ENCODE peak calls at places on chromosomes 13 and 19, in seven cellular contexts. One of them, this sample, is unnamed.

GRCh38 chr19:49081273-49081672 is 4.0 kb upstream of the SNRNP70 start:
- DNase-seq in spleen: no peak
- DNase-seq in A549: no peak
- DNase-seq in IMR-90: no peak
- DNase-seq in uterus: no peak
- DNase-seq in H54: no peak
- DNase-seq in adrenal gland: no peak
- DNase-seq in this sample: no peak

GRCh38 chr19:55173717-55174409 is 6.2 kb downstream of the SYT5 start:
- DNase-seq in IMR-90: peak
- DNase-seq in adrenal gland: peak
- DNase-seq in uterus: peak
- DNase-seq in A549: peak
- DNase-seq in H54: peak
- DNase-seq in spleen: peak
- DNase-seq in this sample: peak

GRCh38 chr19:15538774-15539173 is 30.4 kb downstream of the CYP4F22 start:
- DNase-seq in uterus: no peak
- DNase-seq in A549: no peak
- DNase-seq in spleen: no peak
- DNase-seq in IMR-90: peak
- DNase-seq in adrenal gland: no peak
- DNase-seq in H54: no peak
- DNase-seq in this sample: peak

GRCh38 chr19:15180451-15181390 is 20.1 kb downstream of the NOTCH3 start:
- DNase-seq in spleen: peak
- DNase-seq in IMR-90: no peak
- DNase-seq in adrenal gland: peak
- DNase-seq in A549: no peak
- DNase-seq in H54: no peak
- DNase-seq in uterus: no peak
- DNase-seq in this sample: peak

GRCh38 chr13:44843403-44843802 is 145.9 kb downstream of the NUFIP1 start:
- DNase-seq in spleen: no peak
- DNase-seq in H54: no peak
- DNase-seq in uterus: no peak
- DNase-seq in adrenal gland: no peak
- DNase-seq in IMR-90: peak
- DNase-seq in A549: no peak
- DNase-seq in this sample: no peak

GRCh38 chr19:55041627-55042343 is 3.7 kb upstream of the GP6 start:
- DNase-seq in IMR-90: no peak
- DNase-seq in H54: no peak
- DNase-seq in adrenal gland: no peak
- DNase-seq in A549: no peak
- DNase-seq in uterus: no peak
- DNase-seq in spleen: no peak
- DNase-seq in this sample: no peak

GRCh38 chr13:42497798-42498197 is 76.2 kb upstream of the TNFSF11 start:
- DNase-seq in spleen: no peak
- DNase-seq in uterus: no peak
- DNase-seq in adrenal gland: no peak
- DNase-seq in IMR-90: peak
- DNase-seq in H54: no peak
- DNase-seq in A549: no peak
- DNase-seq in this sample: no peak

GRCh38 chr13:94247890-94248289 is 231.6 kb downstream of the DCT start:
- DNase-seq in spleen: no peak
- DNase-seq in uterus: no peak
- DNase-seq in adrenal gland: no peak
- DNase-seq in H54: no peak
- DNase-seq in IMR-90: no peak
- DNase-seq in A549: no peak
- DNase-seq in this sample: no peak

GRCh38 chr13:33953203-33953602 is 135.3 kb downstream of the RFC3 start:
- DNase-seq in H54: no peak
- DNase-seq in adrenal gland: no peak
- DNase-seq in IMR-90: peak
- DNase-seq in spleen: no peak
- DNase-seq in uterus: no peak
- DNase-seq in A549: no peak
- DNase-seq in this sample: no peak

GRCh38 chr13:112341446-112341845 is 34.7 kb upstream of the SPACA7 start:
- DNase-seq in H54: no peak
- DNase-seq in IMR-90: no peak
- DNase-seq in adrenal gland: no peak
- DNase-seq in spleen: no peak
- DNase-seq in uterus: no peak
- DNase-seq in A549: no peak
- DNase-seq in this sample: no peak

GRCh38 chr19:49921871-49922755 is 6.9 kb upstream of the ATF5 start:
- DNase-seq in A549: no peak
- DNase-seq in uterus: no peak
- DNase-seq in spleen: no peak
- DNase-seq in adrenal gland: peak
- DNase-seq in H54: peak
- DNase-seq in IMR-90: peak
- DNase-seq in this sample: no peak

GRCh38 chr13:40181203-40181845 is 485.1 kb downstream of the FOXO1 start:
- DNase-seq in adrenal gland: no peak
- DNase-seq in uterus: no peak
- DNase-seq in spleen: no peak
- DNase-seq in IMR-90: peak
- DNase-seq in H54: no peak
- DNase-seq in A549: peak
- DNase-seq in this sample: peak

GRCh38 chr13:71054358-71054757 is 812.6 kb downstream of the DACH1 start:
- DNase-seq in A549: no peak
- DNase-seq in H54: no peak
- DNase-seq in uterus: no peak
- DNase-seq in IMR-90: no peak
- DNase-seq in spleen: no peak
- DNase-seq in adrenal gland: no peak
- DNase-seq in this sample: no peak

GRCh38 chr19:4067396-4068057 is 828 bp upstream of the ZBTB7A start:
- DNase-seq in IMR-90: no peak
- DNase-seq in A549: no peak
- DNase-seq in H54: no peak
- DNase-seq in adrenal gland: no peak
- DNase-seq in spleen: peak
- DNase-seq in uterus: peak
- DNase-seq in this sample: peak

GRCh38 chr19:30320466-30320865 is 51.7 kb upstream of the ZNF536 start:
- DNase-seq in H54: no peak
- DNase-seq in adrenal gland: no peak
- DNase-seq in IMR-90: no peak
- DNase-seq in spleen: no peak
- DNase-seq in uterus: no peak
- DNase-seq in A549: no peak
- DNase-seq in this sample: no peak

GRCh38 chr13:77565635-77566034 is 30.1 kb downstream of the SCEL start:
- DNase-seq in A549: peak
- DNase-seq in IMR-90: peak
- DNase-seq in H54: no peak
- DNase-seq in uterus: no peak
- DNase-seq in adrenal gland: no peak
- DNase-seq in spleen: no peak
- DNase-seq in this sample: peak

GRCh38 chr19:11481777-11482383 is 1.0 kb upstream of the ELAVL3 start:
- DNase-seq in spleen: peak
- DNase-seq in A549: peak
- DNase-seq in H54: peak
- DNase-seq in adrenal gland: peak
- DNase-seq in IMR-90: peak
- DNase-seq in uterus: peak
- DNase-seq in this sample: peak
- TF ChIP-seq POLR2A in spleen: no peak
- TF ChIP-seq POLR2A in A549: no peak
- TF ChIP-seq POLR2A in H54: peak
- TF ChIP-seq POLR2A in adrenal gland: no peak
- TF ChIP-seq POLR2A in IMR-90: no peak
- TF ChIP-seq POLR2A in uterus: no peak
- TF ChIP-seq POLR2A in this sample: peak

GRCh38 chr19:47742636-47743035 is 2.7 kb upstream of the NOP53 start:
- DNase-seq in IMR-90: no peak
- DNase-seq in uterus: peak
- DNase-seq in spleen: no peak
- DNase-seq in H54: no peak
- DNase-seq in A549: no peak
- DNase-seq in adrenal gland: no peak
- DNase-seq in this sample: no peak

GRCh38 chr19:47749326-47749725 is 4.0 kb downstream of the NOP53 start:
- DNase-seq in A549: no peak
- DNase-seq in spleen: no peak
- DNase-seq in adrenal gland: no peak
- DNase-seq in uterus: no peak
- DNase-seq in IMR-90: no peak
- DNase-seq in H54: no peak
- DNase-seq in this sample: no peak

GRCh38 chr19:47741544-47742125 is 3.7 kb upstream of the NOP53 start:
- DNase-seq in spleen: no peak
- DNase-seq in A549: no peak
- DNase-seq in H54: no peak
- DNase-seq in adrenal gland: no peak
- DNase-seq in uterus: no peak
- DNase-seq in IMR-90: no peak
- DNase-seq in this sample: no peak

GRCh38 chr19:47740866-47741519 is 4.4 kb upstream of the NOP53 start:
- DNase-seq in uterus: no peak
- DNase-seq in A549: no peak
- DNase-seq in H54: no peak
- DNase-seq in adrenal gland: no peak
- DNase-seq in IMR-90: no peak
- DNase-seq in spleen: peak
- DNase-seq in this sample: no peak

GRCh38 chr19:47745010-47745901 is at the start of gene NOP53:
- DNase-seq in uterus: peak
- DNase-seq in H54: peak
- DNase-seq in A549: peak
- DNase-seq in spleen: peak
- DNase-seq in adrenal gland: peak
- DNase-seq in IMR-90: peak
- DNase-seq in this sample: peak
- TF ChIP-seq POLR2A in uterus: peak
- TF ChIP-seq POLR2A in H54: peak
- TF ChIP-seq POLR2A in A549: peak
- TF ChIP-seq POLR2A in spleen: peak
- TF ChIP-seq POLR2A in adrenal gland: peak
- TF ChIP-seq POLR2A in IMR-90: peak
- TF ChIP-seq POLR2A in this sample: peak

DNA sequence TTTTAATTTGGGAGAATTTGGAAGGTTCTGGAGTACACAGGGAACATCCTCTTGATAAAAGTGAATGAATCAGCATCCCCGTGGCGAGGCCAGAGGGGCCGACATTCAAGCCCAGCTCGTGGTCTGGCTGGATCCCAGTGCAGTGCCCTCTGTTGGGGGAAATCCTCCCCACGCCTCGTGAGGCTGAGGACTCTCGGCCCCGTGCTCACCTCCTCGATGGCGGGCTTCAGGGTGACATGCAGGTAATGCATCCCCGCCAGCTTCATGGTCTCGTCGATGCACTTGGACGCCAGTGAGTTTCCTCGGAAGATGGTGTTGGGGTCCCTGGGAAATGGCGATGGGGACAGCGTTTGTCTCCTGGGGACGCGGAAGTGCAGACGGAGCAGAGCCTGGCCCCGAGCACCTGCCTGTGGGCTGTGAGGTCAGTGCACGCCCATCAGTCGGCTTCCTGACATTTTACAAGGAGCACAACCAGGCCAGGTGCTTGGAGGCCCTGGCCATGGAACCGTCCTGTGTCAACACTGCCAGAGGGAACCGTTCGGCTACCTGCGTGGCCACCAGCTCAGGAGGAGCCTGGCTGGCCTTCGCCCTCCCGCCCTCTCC is 43.3 kb upstream of the C13orf46 start:
- DNase-seq in A549: no peak
- DNase-seq in H54: no peak
- DNase-seq in adrenal gland: no peak
- DNase-seq in IMR-90: peak
- DNase-seq in uterus: no peak
- DNase-seq in spleen: no peak
- DNase-seq in this sample: peak
- TF ChIP-seq POLR2A in A549: no peak
- TF ChIP-seq POLR2A in H54: no peak
- TF ChIP-seq POLR2A in adrenal gland: no peak
- TF ChIP-seq POLR2A in IMR-90: no peak
- TF ChIP-seq POLR2A in uterus: no peak
- TF ChIP-seq POLR2A in spleen: no peak
- TF ChIP-seq POLR2A in this sample: no peak

GRCh38 chr13:35898041-35898440 is 233.1 kb downstream of the DCLK1 start:
- DNase-seq in A549: no peak
- DNase-seq in spleen: no peak
- DNase-seq in uterus: no peak
- DNase-seq in adrenal gland: no peak
- DNase-seq in IMR-90: no peak
- DNase-seq in H54: no peak
- DNase-seq in this sample: no peak
- TF ChIP-seq POLR2A in A549: no peak
- TF ChIP-seq POLR2A in spleen: no peak
- TF ChIP-seq POLR2A in uterus: no peak
- TF ChIP-seq POLR2A in adrenal gland: no peak
- TF ChIP-seq POLR2A in IMR-90: no peak
- TF ChIP-seq POLR2A in H54: no peak
- TF ChIP-seq POLR2A in this sample: no peak

GRCh38 chr19:33235269-33235995 is 9.8 kb upstream of the SLC7A10 start:
- DNase-seq in spleen: peak
- DNase-seq in uterus: peak
- DNase-seq in adrenal gland: peak
- DNase-seq in H54: peak
- DNase-seq in IMR-90: peak
- DNase-seq in A549: peak
- DNase-seq in this sample: peak

GRCh38 chr19:33234736-33235135 is 9.1 kb upstream of the SLC7A10 start:
- DNase-seq in IMR-90: no peak
- DNase-seq in uterus: no peak
- DNase-seq in A549: no peak
- DNase-seq in adrenal gland: no peak
- DNase-seq in H54: no peak
- DNase-seq in spleen: peak
- DNase-seq in this sample: no peak

GRCh38 chr19:33234092-33234491 is 8.4 kb upstream of the SLC7A10 start:
- DNase-seq in A549: no peak
- DNase-seq in H54: no peak
- DNase-seq in uterus: no peak
- DNase-seq in spleen: peak
- DNase-seq in adrenal gland: no peak
- DNase-seq in IMR-90: no peak
- DNase-seq in this sample: no peak

GRCh38 chr19:33236696-33237390 is 11.2 kb upstream of the SLC7A10 start:
- DNase-seq in spleen: peak
- DNase-seq in H54: no peak
- DNase-seq in IMR-90: no peak
- DNase-seq in A549: no peak
- DNase-seq in adrenal gland: no peak
- DNase-seq in uterus: no peak
- DNase-seq in this sample: no peak

DNA sequence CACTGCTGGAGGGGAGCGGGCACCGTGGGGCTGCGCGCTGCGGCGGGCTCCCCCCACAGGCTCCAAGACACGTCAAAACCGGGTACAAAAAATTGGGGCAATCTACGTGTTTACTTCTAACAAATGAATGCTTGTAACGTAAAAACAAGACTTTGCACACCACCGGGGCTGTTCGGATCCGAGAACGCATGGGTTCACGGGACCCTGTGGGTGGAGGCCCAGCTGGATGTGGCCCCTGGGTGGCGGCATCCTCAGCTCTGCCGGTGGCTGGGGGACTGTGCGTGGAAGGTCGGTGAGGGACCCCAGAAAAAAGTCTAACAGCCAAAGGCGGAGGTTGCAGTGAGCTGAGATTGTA is 10.3 kb upstream of the SLC7A10 start:
- DNase-seq in A549: no peak
- DNase-seq in IMR-90: no peak
- DNase-seq in adrenal gland: no peak
- DNase-seq in uterus: no peak
- DNase-seq in H54: no peak
- DNase-seq in spleen: peak
- DNase-seq in this sample: no peak
- TF ChIP-seq POLR2A in A549: no peak
- TF ChIP-seq POLR2A in IMR-90: no peak
- TF ChIP-seq POLR2A in adrenal gland: no peak
- TF ChIP-seq POLR2A in uterus: no peak
- TF ChIP-seq POLR2A in H54: no peak
- TF ChIP-seq POLR2A in spleen: no peak
- TF ChIP-seq POLR2A in this sample: no peak